ENCODE peak calls at places on chromosomes 4 and X, in five cellular contexts. Q is A549, D is tibial nerve, K is upper lobe of left lung, C is ovary. N is an unnamed sample.

GRCh38 chr4:116024954-116025708 is 911.7 kb upstream of the NDST4 start:
- DNase-seq in Q (no peak), C (no peak), D (no peak), K (no peak), N (no peak)

GRCh38 chrX:34521563-34521962 is 135.5 kb downstream of the TMEM47 start:
- DNase-seq in D (no peak), C (no peak), Q (no peak), K (no peak), N (no peak)

GRCh38 chrX:139823806-139824205 is 109.0 kb downstream of the ATP11C start:
- DNase-seq in D (no peak), K (no peak), Q (no peak), C (no peak), N (no peak)

GRCh38 chrX:100407784-100408642 is 2.1 kb downstream of the PCDH19 start:
- DNase-seq in D (no peak), K (no peak), Q (no peak), C (no peak), N (no peak)

GRCh38 chrX:130347336-130347735 is 7.6 kb downstream of the SLC25A14 start:
- DNase-seq in D (no peak), Q (no peak), C (no peak), K (no peak), N (no peak)

GRCh38 chr4:84389406-84389805 is 109.7 kb downstream of the NKX6-1 start:
- DNase-seq in K (no peak), C (no peak), D (no peak), Q (no peak), N (no peak)

GRCh38 chr4:20252656-20253271 is 1.1 kb downstream of the SLIT2 start:
- DNase-seq in D (peak; percentile 20), Q (no peak), C (peak; percentile 31), K (peak; percentile 21), N (peak; percentile 74)

GRCh38 chr4:917992-918391 is 14.1 kb downstream of the GAK start:
- DNase-seq in D (no peak), C (no peak), Q (no peak), K (no peak), N (no peak)

GRCh38 chr4:95536650-95537049 is 12.1 kb downstream of the UNC5C start:
- DNase-seq in K (no peak), D (no peak), Q (no peak), C (no peak), N (no peak)

GRCh38 chr4:54840992-54841768 is 183.4 kb downstream of the KIT start:
- DNase-seq in Q (no peak), C (no peak), D (no peak), K (no peak), N (no peak)

GRCh38 chr4:122481766-122482405 is 25.4 kb upstream of the IL2 start:
- DNase-seq in D (no peak), K (no peak), Q (no peak), C (no peak), N (no peak)

GRCh38 chr4:156941940-156942548 is 29.6 kb downstream of the PDGFC start:
- DNase-seq in D (no peak), Q (peak; percentile 11), K (peak; percentile 75), C (peak; percentile 30), N (peak; percentile 84)

GRCh38 chr4:67659065-67659464 is 41.9 kb downstream of the UBA6 start:
- DNase-seq in C (no peak), D (no peak), K (no peak), Q (no peak), N (no peak)

GRCh38 chrX:125791781-125792180 is 374.3 kb downstream of the DCAF12L2 start:
- DNase-seq in D (no peak), Q (no peak), K (no peak), C (no peak), N (no peak)

GRCh38 chrX:53494427-53494826 is 60.3 kb upstream of the HSD17B10 start:
- DNase-seq in Q (no peak), C (no peak), K (no peak), D (no peak), N (no peak)

GRCh38 chrX:11755724-11756123 is 2.3 kb upstream of the MSL3 start:
- DNase-seq in K (no peak), C (no peak), D (no peak), Q (no peak), N (no peak)

GRCh38 chr4:151614532-151614931 is 146.3 kb downstream of the GATB start:
- DNase-seq in C (no peak), K (no peak), Q (no peak), D (no peak), N (no peak)

GRCh38 chrX:143017272-143017671 is 8.5 kb upstream of the SPANXN4 start:
- DNase-seq in K (no peak), C (no peak), Q (no peak), D (no peak), N (no peak)

GRCh38 chr4:37023504-37023903 is 221.0 kb upstream of the NWD2 start:
- DNase-seq in K (no peak), Q (no peak), C (no peak), D (no peak), N (no peak)

GRCh38 chr4:172996571-172997216 is 171.9 kb upstream of the GALNT7 start:
- DNase-seq in K (no peak), D (no peak), C (no peak), Q (no peak), N (no peak)

GRCh38 chrX:108001218-108001814 is 19.1 kb upstream of the TEX13B start:
- DNase-seq in Q (peak; percentile 28), C (no peak), K (no peak), D (no peak), N (no peak)

GRCh38 chr4:169337510-169337909 is 66.8 kb upstream of the SH3RF1 start:
- DNase-seq in C (no peak), K (no peak), D (no peak), Q (no peak), N (no peak)

GRCh38 chr4:48315728-48316630 is 25.4 kb upstream of the SLAIN2 start:
- DNase-seq in Q (peak; percentile 27), D (no peak), C (no peak), K (no peak), N (no peak)

GRCh38 chr4:16065066-16065465 is 18.8 kb downstream of the PROM1 start:
- DNase-seq in Q (no peak), K (no peak), C (no peak), D (no peak), N (no peak)

GRCh38 chr4:912548-913279 is 19.4 kb downstream of the GAK start:
- DNase-seq in C (no peak), D (no peak), Q (no peak), K (no peak), N (peak; percentile 58)

GRCh38 chr4:140103676-140104075 is 50.3 kb downstream of the MAML3 start:
- DNase-seq in Q (no peak), C (no peak), D (no peak), K (no peak), N (no peak)

GRCh38 chr4:80463509-80463908 is 128.0 kb downstream of the CFAP299 start:
- DNase-seq in C (no peak), D (no peak), K (no peak), Q (no peak), N (no peak)

GRCh38 chr4:80471701-80472100 is 136.2 kb downstream of the CFAP299 start:
- DNase-seq in D (no peak), Q (no peak), C (no peak), K (peak; percentile 63), N (peak; percentile 71)

GRCh38 chr4:80462537-80463207 is 127.1 kb downstream of the CFAP299 start:
- DNase-seq in D (no peak), Q (no peak), K (no peak), C (no peak), N (no peak)

GRCh38 chr4:80465238-80465637 is 129.7 kb downstream of the CFAP299 start:
- DNase-seq in C (no peak), K (no peak), Q (no peak), D (no peak), N (no peak)

GRCh38 chr4:80466618-80467017 is 131.1 kb downstream of the CFAP299 start:
- DNase-seq in K (no peak), Q (no peak), D (no peak), C (no peak), N (no peak)
- TF ChIP-seq EP300 in K (no peak), Q (no peak), D (no peak), C (no peak), N (no peak)

GRCh38 chr4:55851885-55852284 is 1.6 kb upstream of the EXOC1 start:
- DNase-seq in D (no peak), Q (no peak), C (no peak), K (no peak), N (no peak)

GRCh38 chr4:55849724-55850123 is 3.7 kb upstream of the EXOC1 start:
- DNase-seq in C (no peak), K (no peak), D (no peak), Q (no peak), N (no peak)

GRCh38 chr4:55857586-55857985 is 4.1 kb downstream of the EXOC1 start:
- DNase-seq in D (no peak), C (no peak), K (no peak), Q (no peak), N (no peak)

GRCh38 chr4:55854132-55854531 is 684 bp downstream of the EXOC1 start:
- DNase-seq in C (no peak), D (no peak), K (no peak), Q (no peak), N (no peak)

DNA sequence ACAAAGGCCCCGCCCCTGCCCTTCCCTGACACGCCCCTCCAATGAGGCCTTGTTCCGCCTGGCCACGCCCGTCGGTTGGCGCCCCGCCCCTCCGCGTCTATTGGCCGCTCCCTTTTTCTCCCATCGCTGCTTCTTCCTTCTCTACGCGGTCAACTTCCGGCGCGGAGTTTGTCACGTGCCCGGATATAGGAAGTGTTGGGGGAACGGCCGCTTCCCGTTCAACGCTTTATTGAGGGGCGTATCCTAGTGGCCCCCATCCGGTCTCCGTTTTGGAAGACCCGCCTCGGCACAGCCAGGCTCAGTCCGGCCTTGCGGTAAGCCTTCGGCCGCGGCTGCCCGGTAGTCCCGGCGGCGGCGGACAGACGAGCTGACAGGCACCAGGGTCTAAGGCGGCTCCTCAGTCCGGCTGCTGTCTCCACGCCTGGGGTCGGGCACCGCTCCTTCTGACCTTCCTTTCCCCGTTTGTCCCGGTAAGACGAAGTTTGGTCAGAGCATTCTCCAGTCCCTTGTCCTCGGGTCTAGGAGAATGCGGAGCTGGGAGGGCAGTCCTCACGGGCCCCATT is at the start of gene EXOC1:
- DNase-seq in C (peak; percentile 98), D (peak; percentile 98), K (peak; percentile 99), Q (peak; percentile 60), N (peak; percentile 99)
- TF ChIP-seq POLR2A in C (peak; percentile 38), D (no peak), K (peak; percentile 75), Q (peak; percentile 27), N (peak; percentile 32)

GRCh38 chr4:144176476-144176875 is 36.0 kb upstream of the GYPA start:
- DNase-seq in D (no peak), C (no peak), Q (no peak), K (no peak), N (no peak)
- H3K4me1 ChIP-seq in D (no peaks in the 10 kb centered on the region), C (peaks cover 1% of the 10 kb centered on the region), Q (peaks cover 2% of the 10 kb centered on the region), K (no peaks in the 10 kb centered on the region), N (no peaks in the 10 kb centered on the region)

DNA sequence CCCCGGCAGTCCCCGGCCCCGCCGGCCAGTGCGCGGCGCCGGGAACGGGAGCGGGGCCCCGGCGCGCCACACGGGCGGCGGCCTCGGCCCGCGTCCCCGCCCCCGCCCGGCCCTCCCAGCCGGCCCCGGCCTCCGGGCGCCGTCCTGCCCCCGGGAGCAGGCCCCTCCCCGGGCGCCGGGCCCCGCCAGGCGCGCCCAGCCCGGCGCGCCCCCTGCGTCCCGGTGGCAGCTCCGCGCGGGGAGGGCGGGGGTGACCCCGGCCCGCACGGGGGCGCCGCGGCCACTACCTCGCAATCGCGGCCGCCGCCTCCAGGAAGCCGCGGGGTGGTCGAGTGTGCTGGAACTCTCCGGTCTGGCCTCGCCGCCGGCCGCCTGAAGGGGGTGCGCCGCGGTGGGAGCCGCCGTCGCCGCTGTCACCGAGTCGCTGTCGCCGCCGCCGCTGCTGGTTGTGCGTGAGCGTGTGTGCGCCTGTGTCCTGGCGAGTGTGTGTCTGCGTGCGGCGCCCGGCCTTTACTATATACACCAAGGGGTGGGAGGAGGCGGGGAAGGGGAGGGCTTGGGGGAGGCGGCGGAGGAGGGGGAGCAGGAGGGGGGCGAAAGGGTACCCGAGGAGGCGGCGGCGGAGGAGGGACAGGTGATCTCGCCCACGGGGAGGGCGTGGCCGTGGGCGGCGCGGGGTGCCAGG is at the start of gene RAI2:
- DNase-seq in Q (no peak), C (peak; percentile 55), D (no peak), K (peak; percentile 31), N (peak; percentile 72)
- TF ChIP-seq EP300 in Q (no peak), C (no peak), D (peak; percentile 20), K (no peak), N (no peak)

N was measured in sigmoid colon.